ENCODE peak calls at places on chromosomes 5 and 9, in seven cellular contexts. One of them, this sample, is unnamed.

GRCh38 chr5:9878196-9878595 is 248.0 kb upstream of the TAS2R1 start:
- DNase-seq in psoas muscle: no peak
- DNase-seq in GM13976: no peak
- DNase-seq in right lobe of liver: no peak
- DNase-seq in heart right ventricle: no peak
- DNase-seq in AG04450: no peak
- DNase-seq in OCI-LY7: no peak
- DNase-seq in this sample: no peak

GRCh38 chr5:97365173-97365845 is 182.3 kb upstream of the RIOK2 start:
- DNase-seq in psoas muscle: no peak
- DNase-seq in right lobe of liver: no peak
- DNase-seq in GM13976: no peak
- DNase-seq in heart right ventricle: no peak
- DNase-seq in AG04450: no peak
- DNase-seq in OCI-LY7: no peak
- DNase-seq in this sample: no peak

GRCh38 chr9:108844391-108844790 is 11.4 kb downstream of the ACTL7B start:
- DNase-seq in GM13976: no peak
- DNase-seq in right lobe of liver: no peak
- DNase-seq in heart right ventricle: no peak
- DNase-seq in AG04450: no peak
- DNase-seq in psoas muscle: no peak
- DNase-seq in OCI-LY7: no peak
- DNase-seq in this sample: no peak

GRCh38 chr5:172841-173251 is 18.4 kb upstream of the LRRC14B start:
- DNase-seq in heart right ventricle: no peak
- DNase-seq in right lobe of liver: no peak
- DNase-seq in GM13976: no peak
- DNase-seq in psoas muscle: peak; percentile 28
- DNase-seq in OCI-LY7: no peak
- DNase-seq in AG04450: no peak
- DNase-seq in this sample: no peak

GRCh38 chr9:87115790-87116189 is 168.5 kb upstream of the GAS1 start:
- DNase-seq in right lobe of liver: no peak
- DNase-seq in heart right ventricle: no peak
- DNase-seq in psoas muscle: no peak
- DNase-seq in OCI-LY7: no peak
- DNase-seq in GM13976: no peak
- DNase-seq in AG04450: no peak
- DNase-seq in this sample: no peak

GRCh38 chr5:158492850-158493249 is 606.9 kb downstream of the EBF1 start:
- DNase-seq in psoas muscle: no peak
- DNase-seq in GM13976: no peak
- DNase-seq in OCI-LY7: no peak
- DNase-seq in AG04450: no peak
- DNase-seq in right lobe of liver: no peak
- DNase-seq in heart right ventricle: no peak
- DNase-seq in this sample: peak; percentile 14

GRCh38 chr5:84274585-84275468 is 109.9 kb downstream of the EDIL3 start:
- DNase-seq in right lobe of liver: no peak
- DNase-seq in OCI-LY7: peak; percentile 17
- DNase-seq in GM13976: peak; percentile 15
- DNase-seq in heart right ventricle: peak; percentile 12
- DNase-seq in psoas muscle: no peak
- DNase-seq in AG04450: no peak
- DNase-seq in this sample: peak; percentile 50

GRCh38 chr5:37208883-37209808 is 40.0 kb downstream of the CPLANE1 start:
- DNase-seq in heart right ventricle: peak; percentile 31
- DNase-seq in AG04450: no peak
- DNase-seq in right lobe of liver: no peak
- DNase-seq in psoas muscle: peak; percentile 68
- DNase-seq in OCI-LY7: no peak
- DNase-seq in GM13976: peak; percentile 76
- DNase-seq in this sample: no peak

GRCh38 chr5:124952079-124952478 is 205.6 kb upstream of the ZNF608 start:
- DNase-seq in OCI-LY7: peak; percentile 61
- DNase-seq in heart right ventricle: no peak
- DNase-seq in right lobe of liver: no peak
- DNase-seq in GM13976: peak; percentile 44
- DNase-seq in AG04450: no peak
- DNase-seq in psoas muscle: peak; percentile 60
- DNase-seq in this sample: peak; percentile 17

GRCh38 chr9:109254317-109254716 is 66.5 kb downstream of the EPB41L4B start:
- DNase-seq in right lobe of liver: no peak
- DNase-seq in AG04450: peak; percentile 49
- DNase-seq in OCI-LY7: no peak
- DNase-seq in psoas muscle: no peak
- DNase-seq in GM13976: no peak
- DNase-seq in heart right ventricle: no peak
- DNase-seq in this sample: peak; percentile 74

GRCh38 chr5:137630972-137631370 is 104.9 kb downstream of the KLHL3 start:
- DNase-seq in OCI-LY7: no peak
- DNase-seq in GM13976: no peak
- DNase-seq in right lobe of liver: no peak
- DNase-seq in AG04450: no peak
- DNase-seq in psoas muscle: no peak
- DNase-seq in heart right ventricle: no peak
- DNase-seq in this sample: no peak

GRCh38 chr9:4983541-4984165 is 1.4 kb upstream of the JAK2 start:
- DNase-seq in AG04450: no peak
- DNase-seq in GM13976: no peak
- DNase-seq in psoas muscle: no peak
- DNase-seq in heart right ventricle: no peak
- DNase-seq in right lobe of liver: no peak
- DNase-seq in OCI-LY7: peak; percentile 6
- DNase-seq in this sample: no peak

GRCh38 chr5:107538331-107539162 is 132.2 kb downstream of the EFNA5 start:
- DNase-seq in psoas muscle: no peak
- DNase-seq in heart right ventricle: no peak
- DNase-seq in OCI-LY7: no peak
- DNase-seq in AG04450: no peak
- DNase-seq in right lobe of liver: no peak
- DNase-seq in GM13976: no peak
- DNase-seq in this sample: no peak

GRCh38 chr9:137234055-137234697 is 3.5 kb downstream of the SLC34A3 start:
- DNase-seq in psoas muscle: no peak
- DNase-seq in AG04450: no peak
- DNase-seq in GM13976: no peak
- DNase-seq in OCI-LY7: no peak
- DNase-seq in heart right ventricle: no peak
- DNase-seq in right lobe of liver: no peak
- DNase-seq in this sample: no peak

GRCh38 chr9:123928471-123929176 is 1.3 kb downstream of the DENND1A start:
- DNase-seq in AG04450: no peak
- DNase-seq in right lobe of liver: no peak
- DNase-seq in GM13976: no peak
- DNase-seq in OCI-LY7: peak; percentile 42
- DNase-seq in psoas muscle: no peak
- DNase-seq in heart right ventricle: no peak
- DNase-seq in this sample: peak; percentile 22

GRCh38 chr5:173493040-173493439 is 123.4 kb downstream of the BOD1 start:
- DNase-seq in GM13976: no peak
- DNase-seq in AG04450: no peak
- DNase-seq in right lobe of liver: no peak
- DNase-seq in psoas muscle: no peak
- DNase-seq in OCI-LY7: no peak
- DNase-seq in heart right ventricle: no peak
- DNase-seq in this sample: no peak

GRCh38 chr5:146032911-146033310 is 72.5 kb downstream of the PLAC8L1 start:
- DNase-seq in GM13976: no peak
- DNase-seq in OCI-LY7: no peak
- DNase-seq in psoas muscle: no peak
- DNase-seq in AG04450: no peak
- DNase-seq in right lobe of liver: no peak
- DNase-seq in heart right ventricle: no peak
- DNase-seq in this sample: no peak

GRCh38 chr9:87610200-87611155 is 112.8 kb downstream of the DAPK1 start:
- DNase-seq in psoas muscle: no peak
- DNase-seq in right lobe of liver: no peak
- DNase-seq in GM13976: no peak
- DNase-seq in heart right ventricle: no peak
- DNase-seq in AG04450: no peak
- DNase-seq in OCI-LY7: no peak
- DNase-seq in this sample: no peak

GRCh38 chr5:137234973-137235943 is 263.9 kb downstream of the SPOCK1 start:
- DNase-seq in right lobe of liver: no peak
- DNase-seq in psoas muscle: no peak
- DNase-seq in heart right ventricle: no peak
- DNase-seq in AG04450: no peak
- DNase-seq in GM13976: no peak
- DNase-seq in OCI-LY7: no peak
- DNase-seq in this sample: peak; percentile 68

GRCh38 chr5:79147076-79147475 is 35.5 kb downstream of the BHMT start:
- DNase-seq in right lobe of liver: no peak
- DNase-seq in psoas muscle: no peak
- DNase-seq in OCI-LY7: no peak
- DNase-seq in heart right ventricle: no peak
- DNase-seq in GM13976: no peak
- DNase-seq in AG04450: no peak
- DNase-seq in this sample: no peak

GRCh38 chr9:109542922-109543321 is 44.8 kb upstream of the PTPN3 start:
- DNase-seq in right lobe of liver: no peak
- DNase-seq in AG04450: no peak
- DNase-seq in GM13976: no peak
- DNase-seq in OCI-LY7: no peak
- DNase-seq in psoas muscle: no peak
- DNase-seq in heart right ventricle: no peak
- DNase-seq in this sample: no peak

GRCh38 chr5:141492168-141492885 is 3.4 kb downstream of the PCDHGC5 start:
- DNase-seq in GM13976: peak; percentile 60
- DNase-seq in OCI-LY7: no peak
- DNase-seq in psoas muscle: no peak
- DNase-seq in right lobe of liver: no peak
- DNase-seq in AG04450: no peak
- DNase-seq in heart right ventricle: no peak
- DNase-seq in this sample: no peak

GRCh38 chr9:89781838-89782237 is 177.0 kb downstream of the GADD45G start:
- DNase-seq in psoas muscle: peak; percentile 29
- DNase-seq in GM13976: peak; percentile 48
- DNase-seq in AG04450: no peak
- DNase-seq in OCI-LY7: peak; percentile 52
- DNase-seq in right lobe of liver: no peak
- DNase-seq in heart right ventricle: no peak
- DNase-seq in this sample: no peak

GRCh38 chr9:35616681-35617459 is 1.3 kb downstream of the CD72 start:
- DNase-seq in right lobe of liver: peak; percentile 78
- DNase-seq in AG04450: no peak
- DNase-seq in psoas muscle: peak; percentile 84
- DNase-seq in OCI-LY7: peak; percentile 79
- DNase-seq in GM13976: peak; percentile 87
- DNase-seq in heart right ventricle: peak; percentile 76
- DNase-seq in this sample: peak; percentile 3
- TF ChIP-seq CTCF in right lobe of liver: no peak
- TF ChIP-seq CTCF in AG04450: no peak
- TF ChIP-seq CTCF in psoas muscle: no peak
- TF ChIP-seq CTCF in OCI-LY7: peak; percentile 65
- TF ChIP-seq CTCF in GM13976: peak; percentile 28
- TF ChIP-seq CTCF in heart right ventricle: no peak
- TF ChIP-seq CTCF in this sample: no peak

DNA sequence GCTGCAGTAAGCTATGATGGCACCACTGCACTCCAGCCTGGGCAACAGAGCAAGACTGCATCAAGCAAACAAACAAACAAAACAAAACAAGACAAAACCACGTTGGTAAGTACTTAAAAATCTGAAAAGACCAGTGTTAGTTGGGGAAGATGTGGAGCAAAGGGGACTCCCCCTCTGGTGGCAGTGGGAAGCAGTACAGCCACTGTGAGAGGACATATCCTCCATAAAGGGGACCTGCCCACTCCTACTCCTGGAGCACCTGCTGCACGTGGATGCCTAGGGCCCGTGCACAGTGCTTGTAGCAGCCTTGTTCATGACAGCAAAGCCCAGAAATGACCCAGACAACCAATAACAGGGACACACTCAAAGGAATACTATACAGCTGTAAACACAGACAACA is 17.0 kb upstream of the IPPK start:
- DNase-seq in right lobe of liver: no peak
- DNase-seq in AG04450: no peak
- DNase-seq in psoas muscle: no peak
- DNase-seq in heart right ventricle: no peak
- DNase-seq in OCI-LY7: peak; percentile 35
- DNase-seq in GM13976: no peak
- DNase-seq in this sample: peak; percentile 30
- TF ChIP-seq CTCF in right lobe of liver: no peak
- TF ChIP-seq CTCF in AG04450: peak; percentile 26
- TF ChIP-seq CTCF in psoas muscle: no peak
- TF ChIP-seq CTCF in heart right ventricle: no peak
- TF ChIP-seq CTCF in OCI-LY7: peak; percentile 52
- TF ChIP-seq CTCF in GM13976: no peak
- TF ChIP-seq CTCF in this sample: no peak

GRCh38 chr5:126369995-126370731 is 53.0 kb upstream of the GRAMD2B start:
- DNase-seq in GM13976: no peak
- DNase-seq in OCI-LY7: no peak
- DNase-seq in right lobe of liver: no peak
- DNase-seq in heart right ventricle: no peak
- DNase-seq in psoas muscle: no peak
- DNase-seq in AG04450: no peak
- DNase-seq in this sample: peak; percentile 42
- TF ChIP-seq CTCF in GM13976: no peak
- TF ChIP-seq CTCF in OCI-LY7: no peak
- TF ChIP-seq CTCF in right lobe of liver: peak; percentile 33
- TF ChIP-seq CTCF in heart right ventricle: no peak
- TF ChIP-seq CTCF in psoas muscle: no peak
- TF ChIP-seq CTCF in AG04450: peak; percentile 27
- TF ChIP-seq CTCF in this sample: no peak

GRCh38 chr5:177065480-177065879 is 21.2 kb upstream of the FGFR4 start:
- DNase-seq in GM13976: no peak
- DNase-seq in OCI-LY7: no peak
- DNase-seq in right lobe of liver: no peak
- DNase-seq in AG04450: no peak
- DNase-seq in psoas muscle: no peak
- DNase-seq in heart right ventricle: no peak
- DNase-seq in this sample: no peak

GRCh38 chr5:177070536-177071191 is 16.1 kb upstream of the FGFR4 start:
- DNase-seq in heart right ventricle: no peak
- DNase-seq in right lobe of liver: no peak
- DNase-seq in AG04450: no peak
- DNase-seq in OCI-LY7: peak; percentile 74
- DNase-seq in psoas muscle: no peak
- DNase-seq in GM13976: no peak
- DNase-seq in this sample: no peak

GRCh38 chr5:177064500-177065277 is 22.0 kb upstream of the FGFR4 start:
- DNase-seq in OCI-LY7: no peak
- DNase-seq in AG04450: no peak
- DNase-seq in GM13976: no peak
- DNase-seq in heart right ventricle: no peak
- DNase-seq in right lobe of liver: no peak
- DNase-seq in psoas muscle: no peak
- DNase-seq in this sample: no peak

GRCh38 chr5:177066227-177066626 is 20.5 kb upstream of the FGFR4 start:
- DNase-seq in AG04450: no peak
- DNase-seq in right lobe of liver: no peak
- DNase-seq in OCI-LY7: no peak
- DNase-seq in heart right ventricle: no peak
- DNase-seq in psoas muscle: no peak
- DNase-seq in GM13976: no peak
- DNase-seq in this sample: no peak

DNA sequence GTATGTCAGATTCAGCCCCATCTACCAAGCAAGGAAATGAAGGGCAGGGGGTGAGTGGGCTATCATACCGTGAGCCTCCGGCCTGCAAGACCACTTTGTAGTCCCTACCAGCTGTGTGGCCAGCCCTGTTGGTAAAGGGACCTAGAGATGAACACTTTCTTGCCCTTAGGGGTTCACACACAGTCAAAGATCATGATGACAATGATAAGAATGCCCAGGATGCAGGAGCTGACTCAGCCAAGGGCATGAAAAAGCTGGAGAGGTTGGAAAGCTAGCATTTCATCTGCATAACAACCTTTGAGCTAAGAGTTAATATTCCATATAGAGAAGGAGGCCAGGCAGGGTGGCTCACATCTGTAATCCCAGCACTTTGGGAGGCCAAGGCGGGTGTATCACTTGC is 19.2 kb upstream of the FGFR4 start:
- DNase-seq in GM13976: no peak
- DNase-seq in right lobe of liver: no peak
- DNase-seq in AG04450: no peak
- DNase-seq in OCI-LY7: no peak
- DNase-seq in psoas muscle: no peak
- DNase-seq in heart right ventricle: no peak
- DNase-seq in this sample: no peak
- TF ChIP-seq CTCF in GM13976: no peak
- TF ChIP-seq CTCF in right lobe of liver: no peak
- TF ChIP-seq CTCF in AG04450: no peak
- TF ChIP-seq CTCF in OCI-LY7: no peak
- TF ChIP-seq CTCF in psoas muscle: no peak
- TF ChIP-seq CTCF in heart right ventricle: no peak
- TF ChIP-seq CTCF in this sample: no peak